ENCODE peak calls at places on chromosomes 13 and 19, in five cellular contexts. Y is A549, S is H1, R is K562, P is HepG2. M is an unnamed sample.

GRCh38 chr13:50668882-50669281 is 174.6 kb downstream of the DLEU7 start:
- DNase-seq in Y (no peak), S (no peak), R (no peak), P (no peak), M (no peak)

GRCh38 chr19:45809643-45810159 is 5.4 kb downstream of the RSPH6A start:
- DNase-seq in Y (no peak), S (no peak), R (peak; percentile 48), P (no peak), M (peak; percentile 70)

GRCh38 chr19:32751066-32751465 is 31.5 kb downstream of the TDRD12 start:
- DNase-seq in Y (no peak), S (no peak), R (no peak), P (no peak), M (no peak)

GRCh38 chr13:26541678-26542553 is 15.6 kb upstream of the WASF3 start:
- DNase-seq in Y (no peak), S (no peak), R (no peak), P (no peak), M (no peak)

GRCh38 chr19:2567580-2567979 is 91.7 kb downstream of the GADD45B start:
- DNase-seq in Y (no peak), S (no peak), R (no peak), P (no peak), M (no peak)

GRCh38 chr13:114020750-114021463 is 47.0 kb upstream of the C13orf46 start:
- DNase-seq in Y (no peak), S (no peak), R (no peak), P (no peak), M (no peak)

GRCh38 chr13:98976338-98976737 is 1.5 kb downstream of the DOCK9 start:
- DNase-seq in Y (no peak), S (no peak), R (no peak), P (no peak), M (no peak)

GRCh38 chr19:31372245-31372781 is 23.1 kb upstream of the TSHZ3 start:
- DNase-seq in Y (no peak), S (no peak), R (no peak), P (no peak), M (no peak)

GRCh38 chr19:4754248-4754647 is 30.6 kb upstream of the DPP9 start:
- DNase-seq in Y (no peak), S (no peak), R (no peak), P (no peak), M (no peak)

GRCh38 chr19:30783936-30784335 is 411.8 kb downstream of the ZNF536 start:
- DNase-seq in Y (no peak), S (no peak), R (no peak), P (no peak), M (no peak)

GRCh38 chr13:32409561-32410440 is 18.1 kb downstream of the N4BP2L1 start:
- DNase-seq in Y (no peak), S (no peak), R (no peak), P (no peak), M (peak; percentile 11)

GRCh38 chr13:42808572-42808971 is 27.2 kb downstream of the FAM216B start:
- DNase-seq in Y (no peak), S (no peak), R (no peak), P (no peak), M (no peak)

GRCh38 chr19:54407780-54408179 is 7.5 kb upstream of the TTYH1 start:
- DNase-seq in Y (no peak), S (no peak), R (no peak), P (no peak), M (no peak)

GRCh38 chr13:36769126-36769525 is 49.9 kb upstream of the RFXAP start:
- DNase-seq in Y (no peak), S (no peak), R (no peak), P (no peak), M (no peak)

GRCh38 chr13:27406178-27406939 is 18.1 kb upstream of the GTF3A start:
- DNase-seq in Y (peak; percentile 41), S (no peak), R (peak; percentile 14), P (peak; percentile 43), M (peak; percentile 47)

GRCh38 chr19:30167976-30168635 is 204.1 kb upstream of the ZNF536 start:
- DNase-seq in Y (no peak), S (no peak), R (no peak), P (no peak), M (no peak)

GRCh38 chr13:79531542-79532239 is 50.7 kb downstream of the NDFIP2 start:
- DNase-seq in Y (no peak), S (no peak), R (no peak), P (no peak), M (no peak)

GRCh38 chr19:11659612-11660011 is 62.3 kb downstream of the ZNF627 start:
- DNase-seq in Y (no peak), S (no peak), R (peak; percentile 47), P (peak; percentile 15), M (no peak)

GRCh38 chr13:29137995-29138394 is 317.9 kb downstream of the MTUS2 start:
- DNase-seq in Y (no peak), S (no peak), R (no peak), P (no peak), M (no peak)

GRCh38 chr13:106981050-106981449 is 413.1 kb upstream of the ARGLU1 start:
- DNase-seq in Y (no peak), S (no peak), R (no peak), P (no peak), M (no peak)

GRCh38 chr19:7575426-7576040 is 20.1 kb upstream of the CAMSAP3 start:
- DNase-seq in Y (no peak), S (no peak), R (peak; percentile 78), P (no peak), M (no peak)

GRCh38 chr13:91133941-91134772 is 213.3 kb upstream of the MIR17HG start:
- DNase-seq in Y (peak; percentile 18), S (no peak), R (peak; percentile 93), P (peak; percentile 63), M (peak; percentile 63)

GRCh38 chr19:46849610-46850009 is 1.0 kb downstream of the AP2S1 start:
- DNase-seq in Y (no peak), S (no peak), R (no peak), P (no peak), M (peak; percentile 45)

GRCh38 chr19:41811036-41811435 is 14.6 kb downstream of the CEACAM3 start:
- DNase-seq in Y (no peak), S (no peak), R (no peak), P (no peak), M (no peak)

DNA sequence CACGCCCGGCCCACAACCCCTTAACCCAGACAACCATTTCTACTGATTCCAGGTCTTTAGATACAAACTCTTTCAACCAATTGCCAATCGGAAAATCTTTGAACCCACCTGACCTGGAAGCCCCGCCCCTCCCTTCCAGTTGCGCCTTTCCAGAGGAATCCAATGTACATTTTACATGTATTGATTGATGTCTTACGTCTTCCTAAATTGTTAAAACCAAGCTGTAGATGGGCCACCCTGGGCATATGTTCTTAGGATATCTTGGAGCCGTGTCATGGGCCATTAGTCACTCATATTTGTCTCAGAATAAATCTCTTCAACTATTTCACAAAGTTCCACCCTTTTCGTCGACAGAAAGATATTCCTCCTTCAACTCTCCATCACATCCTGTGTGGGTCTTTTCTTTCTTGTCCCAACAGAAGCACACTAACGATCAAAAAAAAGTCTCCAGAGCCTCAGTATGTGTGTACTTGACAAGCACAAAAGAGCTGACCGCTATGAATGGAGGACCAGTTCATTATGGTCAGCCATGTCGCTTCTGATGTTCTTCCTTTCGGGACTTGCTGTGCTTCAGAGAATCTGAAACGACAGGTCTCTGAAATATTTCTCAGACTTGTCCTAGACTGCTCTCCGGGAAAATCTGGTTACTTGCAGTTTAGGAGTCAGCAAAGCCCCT is 601 bp upstream of the ZNF749 start:
- DNase-seq in Y (no peak), S (no peak), R (no peak), P (no peak), M (no peak)
- H3K4me2 ChIP-seq in Y (peak overlapping the region; percentile 77), S (peak overlapping the region; percentile 68), R (peak overlapping the region; percentile 88), P (peak overlapping the region; percentile 78), M (peak overlapping the region; percentile 83)

DNA sequence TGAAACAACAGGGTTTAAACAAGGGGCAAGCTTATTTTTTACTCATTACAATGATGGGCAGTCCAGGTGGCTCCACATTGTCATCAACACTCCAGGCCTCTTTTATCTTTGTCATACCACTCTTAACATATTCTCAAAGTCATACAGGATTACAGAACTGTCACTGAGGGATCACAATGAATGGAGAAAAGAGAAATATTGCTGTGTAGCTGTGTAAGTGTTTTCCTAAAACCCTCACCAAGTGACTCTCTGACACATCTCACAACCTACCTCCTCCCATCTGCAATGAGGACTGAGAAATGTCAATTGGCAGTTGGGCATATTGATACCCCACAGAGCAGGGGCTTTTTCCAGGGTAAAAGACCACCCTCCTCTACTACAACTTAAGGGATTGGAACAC is 562.1 kb downstream of the TBC1D4 start:
- DNase-seq in Y (no peak), S (no peak), R (no peak), P (no peak), M (no peak)
- TF ChIP-seq JUN in Y (no peak), S (no peak), R (no peak), P (no peak), M (no peak)

DNA sequence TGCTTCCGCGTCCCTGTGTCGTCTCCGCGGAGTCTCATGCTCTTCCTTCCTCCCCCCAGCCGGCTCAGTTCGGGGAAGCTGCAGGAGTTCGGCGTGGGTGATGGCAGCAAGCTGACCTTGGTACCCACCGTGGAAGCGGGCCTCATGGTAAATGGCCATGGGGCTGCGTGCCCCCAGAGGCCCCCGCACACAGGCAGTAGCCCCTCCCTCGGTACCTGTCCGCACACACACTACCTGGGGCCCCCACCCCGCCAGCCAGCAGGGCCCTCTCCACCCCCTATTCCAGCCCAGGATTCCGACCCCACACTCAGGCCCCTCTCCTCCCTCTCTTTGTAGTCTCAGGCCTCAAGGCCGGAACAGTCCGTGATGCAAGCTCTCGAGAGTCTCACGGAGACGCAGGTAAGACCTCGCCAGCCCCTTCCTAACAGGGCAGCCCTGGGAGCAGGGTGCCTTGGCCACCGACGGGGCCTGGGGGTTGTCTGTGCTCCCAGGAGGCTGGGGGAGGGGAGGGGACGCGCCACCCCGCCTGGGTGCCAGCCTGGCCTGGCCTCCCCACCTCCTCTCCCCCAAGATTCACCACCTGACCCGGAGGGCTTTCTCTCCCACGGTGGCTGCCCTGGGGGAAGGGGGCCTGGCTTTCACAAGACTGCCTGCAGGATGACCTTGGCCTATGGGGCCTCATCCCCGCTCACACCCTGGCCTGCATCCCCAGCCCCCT is 3.3 kb downstream of the MIDN start:
- DNase-seq in Y (no peak), S (no peak), R (no peak), P (peak; percentile 90), M (peak; percentile 54)
- TF ChIP-seq POLR2A in Y (no peak), S (peak; percentile 46), R (peak; percentile 56), P (peak; percentile 51), M (peak; percentile 36)

GRCh38 chr13:78152415-78152814 is 233.8 kb upstream of the EDNRB start:
- DNase-seq in Y (no peak), S (no peak), R (no peak), P (no peak), M (no peak)

DNA sequence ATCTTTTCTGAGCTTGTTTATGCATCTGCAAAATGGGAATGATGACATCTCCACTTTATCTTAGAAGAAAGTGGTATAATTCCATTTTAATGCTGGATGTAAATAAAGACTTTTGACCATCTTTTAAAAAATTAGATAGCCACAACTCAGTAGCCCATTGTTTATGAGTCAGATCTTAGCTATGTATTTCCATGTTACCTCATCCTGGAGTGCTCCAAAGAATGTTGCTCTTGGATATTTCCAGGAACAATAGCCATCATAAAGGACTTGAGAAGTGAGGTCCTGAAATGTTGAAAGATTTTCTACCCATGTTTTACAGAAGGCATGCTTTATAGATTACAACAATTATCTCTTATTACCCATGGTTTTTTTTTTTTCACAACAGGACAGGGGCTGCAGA is 229.3 kb upstream of the EDNRB start:
- DNase-seq in Y (no peak), S (no peak), R (no peak), P (no peak), M (peak; percentile 75)
- H3K4me2 ChIP-seq in Y (no peak overlapping the region), S (no peak overlapping the region), R (no peak overlapping the region), P (no peak overlapping the region), M (peak overlapping the region; percentile 89)

M was measured in endothelial cell of umbilical vein.